ENCODE peak calls at places on chromosomes 1 and 21, in nine cellular contexts. M is kidney; I is RWPE2; N is right lobe of liver; J is transverse colon; L is pancreas; H is A549; R is psoas muscle; U is CD8-positive, alpha-beta T cell. C is an unnamed sample. For H3K4me1, the result is how much of the 10 kb centered on the place peaks cover.

GRCh38 chr21:38945536-38946245 is 140.0 kb downstream of the ETS2 start:
- DNase-seq in M (no peak), I (no peak), N (no peak), J (no peak), L (no peak), H (no peak), R (no peak), U (no peak), C (peak)

GRCh38 chr1:63987014-63987630 is 213.3 kb downstream of the ROR1 start:
- DNase-seq in M (no peak), I (no peak), N (no peak), J (no peak), L (no peak), H (no peak), R (no peak), U (no peak), C (no peak)

GRCh38 chr1:86205741-86206140 is 49.2 kb upstream of the COL24A1 start:
- DNase-seq in M (no peak), I (no peak), N (no peak), J (no peak), L (no peak), H (no peak), R (no peak), U (no peak), C (no peak)

GRCh38 chr1:162679298-162679697 is 47.0 kb downstream of the DDR2 start:
- DNase-seq in M (no peak), I (no peak), N (no peak), J (no peak), L (no peak), H (no peak), R (no peak), U (no peak), C (no peak)

GRCh38 chr1:109907190-109907774 is 3.4 kb upstream of the CSF1 start:
- DNase-seq in M (no peak), I (no peak), N (no peak), J (no peak), L (no peak), H (no peak), R (no peak), U (no peak), C (no peak)

GRCh38 chr21:30979054-30979453 is 59.2 kb downstream of the KRTAP19-8 start:
- DNase-seq in M (no peak), I (no peak), N (no peak), J (no peak), L (no peak), H (no peak), R (no peak), U (no peak), C (no peak)

GRCh38 chr21:32499249-32500055 is 85.9 kb downstream of the TCP10L start:
- DNase-seq in M (peak), I (no peak), N (no peak), J (no peak), L (no peak), H (no peak), R (no peak), U (no peak), C (peak)

GRCh38 chr1:111576547-111576946 is 43.0 kb upstream of the RAP1A start:
- DNase-seq in M (no peak), I (no peak), N (peak), J (peak), L (peak), H (no peak), R (no peak), U (no peak), C (no peak)

GRCh38 chr1:225771661-225772322 is 5.8 kb upstream of the SRP9 start:
- DNase-seq in M (no peak), I (no peak), N (no peak), J (no peak), L (no peak), H (no peak), R (no peak), U (no peak), C (peak)

GRCh38 chr1:226108935-226109828 is 46.7 kb downstream of the H3-3A start:
- DNase-seq in M (peak), I (no peak), N (peak), J (no peak), L (no peak), H (no peak), R (peak), U (no peak), C (peak)

GRCh38 chr1:11654571-11655262 is at the start of gene FBXO44:
- DNase-seq in M (peak), I (no peak), N (peak), J (peak), L (peak), H (no peak), R (peak), U (peak), C (no peak)

GRCh38 chr1:115491303-115492018 is 150.3 kb upstream of the VANGL1 start:
- DNase-seq in M (no peak), I (no peak), N (no peak), J (no peak), L (no peak), H (no peak), R (no peak), U (no peak), C (no peak)

GRCh38 chr1:2474104-2474787 is 1.8 kb upstream of the PLCH2 start:
- DNase-seq in M (no peak), I (no peak), N (no peak), J (no peak), L (no peak), H (no peak), R (no peak), U (no peak), C (no peak)

GRCh38 chr1:236282159-236282716 is 480 bp upstream of the ERO1B start:
- DNase-seq in M (no peak), I (no peak), N (no peak), J (no peak), L (peak), H (no peak), R (peak), U (peak), C (no peak)

GRCh38 chr1:14627608-14628489 is 29.4 kb downstream of the KAZN start:
- DNase-seq in M (no peak), I (no peak), N (no peak), J (no peak), L (no peak), H (no peak), R (no peak), U (no peak), C (no peak)

GRCh38 chr1:32876341-32877210 is 5.9 kb upstream of the FNDC5 start:
- DNase-seq in M (no peak), I (no peak), N (peak), J (peak), L (peak), H (peak), R (peak), U (peak), C (peak)

DNA sequence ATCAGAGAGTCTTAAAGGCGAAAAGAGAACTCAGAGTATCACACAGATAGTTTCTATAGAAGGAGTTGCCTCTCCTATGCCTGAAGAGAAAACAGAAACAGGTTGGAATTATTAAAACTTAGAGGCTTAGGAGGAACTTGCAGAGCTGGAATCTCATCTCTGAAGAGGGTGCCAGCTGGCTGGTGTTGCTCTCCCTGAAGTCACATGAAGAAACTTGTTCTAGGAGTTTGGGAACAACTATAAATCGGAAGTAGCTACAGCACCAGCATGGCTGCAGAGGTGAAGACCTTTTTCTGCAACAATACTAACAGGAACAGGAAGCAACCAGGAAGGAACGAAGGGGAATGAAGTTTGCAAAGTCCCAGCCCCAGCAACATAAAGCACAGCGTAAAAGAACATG is 35.8 kb downstream of the FMO3 start:
- DNase-seq in M (no peak), I (no peak), N (no peak), J (no peak), L (no peak), H (no peak), R (peak), U (no peak), C (no peak)
- H3K27ac ChIP-seq in M (no peak), I (no peak), N (no peak), J (no peak), L (no peak), H (no peak), R (no peak), U (no peak), C (peak)

DNA sequence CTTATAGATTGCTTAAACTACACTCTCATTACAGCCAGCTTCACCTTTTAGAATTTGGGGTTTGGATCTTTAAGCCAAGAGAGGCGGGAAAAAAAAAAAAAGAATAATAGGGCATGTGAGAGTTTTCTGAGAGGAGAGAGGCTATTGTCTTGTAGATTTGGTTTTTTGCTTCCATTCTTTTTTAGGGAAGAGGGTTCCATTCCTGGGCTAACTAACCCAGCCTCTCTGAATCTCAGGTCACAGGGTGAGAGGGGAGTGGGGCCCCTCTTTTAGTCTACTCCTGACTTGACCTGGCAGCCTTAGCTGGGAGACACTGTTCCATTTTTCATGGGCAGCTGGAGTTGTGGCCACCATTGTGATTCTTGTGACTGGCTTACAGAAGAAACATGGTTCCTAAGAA is 24.2 kb downstream of the PBX1 start:
- DNase-seq in M (no peak), I (no peak), N (no peak), J (no peak), L (no peak), H (no peak), R (no peak), U (no peak), C (no peak)
- H3K4me1 ChIP-seq in M (under half), I (under half), N (under half), J (under half), L (under half), H (under half), R (under half), U (under half), C (under half)

GRCh38 chr1:68051475-68051874 is 1.0 kb upstream of the DIRAS3 start:
- DNase-seq in M (peak), I (no peak), N (peak), J (no peak), L (peak), H (no peak), R (peak), U (no peak), C (peak)

GRCh38 chr1:68057564-68057963 is 7.1 kb upstream of the DIRAS3 start:
- DNase-seq in M (no peak), I (no peak), N (no peak), J (no peak), L (no peak), H (no peak), R (no peak), U (no peak), C (no peak)

GRCh38 chr1:68057050-68057449 is 6.6 kb upstream of the DIRAS3 start:
- DNase-seq in M (peak), I (no peak), N (no peak), J (no peak), L (no peak), H (no peak), R (no peak), U (no peak), C (no peak)
- H3K4me3 ChIP-seq in M (no peak), I (no peak), N (no peak), J (no peak), L (no peak), H (no peak), R (no peak), U (no peak), C (no peak)

GRCh38 chr21:41045534-41046268 is 122.3 kb upstream of the BACE2 start:
- DNase-seq in M (no peak), I (no peak), N (no peak), J (no peak), L (peak), H (no peak), R (no peak), U (no peak), C (no peak)
- H3K27ac ChIP-seq in M (no peak), I (no peak), N (no peak), J (no peak), L (no peak), H (no peak), R (no peak), U (no peak), C (no peak)

GRCh38 chr1:93908394-93909145 is 660 bp downstream of the GCLM start:
- DNase-seq in M (peak), I (peak), N (peak), J (peak), L (peak), H (peak), R (peak), U (peak), C (peak)
- H3K4me1 ChIP-seq in M (under half), I (under half), N (under half), J (under half), L (under half), H (under half), R (under half), U (under half), C (under half)

C was measured in SJSA1.